ENCODE peak calls at places on chromosomes 2 and 18, in four cellular contexts. V is PC-9, R is H9, B is Panc1. X is an unnamed sample.

GRCh38 chr2:222615320-222615719 is 40.6 kb downstream of the FARSB start:
- DNase-seq in V (no peak), R (no peak), B (no peak), X (no peak)

GRCh38 chr2:168632733-168633132 is 169.7 kb upstream of the NOSTRIN start:
- DNase-seq in V (no peak), R (no peak), B (no peak), X (no peak)

GRCh38 chr18:48739266-48740067 is 200.6 kb downstream of the CTIF start:
- DNase-seq in V (no peak), R (no peak), B (no peak), X (no peak)

GRCh38 chr18:63005306-63005705 is 290.0 kb downstream of the PHLPP1 start:
- DNase-seq in V (no peak), R (no peak), B (no peak), X (no peak)

GRCh38 chr2:239184179-239184578 is 216.6 kb downstream of the HDAC4 start:
- DNase-seq in V (no peak), R (peak), B (no peak), X (no peak)

GRCh38 chr2:125745514-125745913 is 910.4 kb upstream of the GYPC start:
- DNase-seq in V (peak), R (peak), B (peak), X (peak)

GRCh38 chr2:17747684-17748452 is 5.7 kb downstream of the SMC6 start:
- DNase-seq in V (no peak), R (peak), B (no peak), X (no peak)

GRCh38 chr2:113799375-113799774 is 42.9 kb upstream of the SLC35F5 start:
- DNase-seq in V (no peak), R (no peak), B (no peak), X (no peak)

GRCh38 chr2:149166958-149167810 is 128.7 kb downstream of the LYPD6B start:
- DNase-seq in V (no peak), R (no peak), B (no peak), X (no peak)

GRCh38 chr2:207133493-207133861 is 32.3 kb downstream of the KLF7 start:
- DNase-seq in V (no peak), R (no peak), B (no peak), X (no peak)

GRCh38 chr2:64326578-64327050 is 127.3 kb upstream of the LGALSL start:
- DNase-seq in V (no peak), R (no peak), B (no peak), X (no peak)

GRCh38 chr2:64327129-64327509 is 126.8 kb upstream of the LGALSL start:
- DNase-seq in V (no peak), R (no peak), B (no peak), X (no peak)

GRCh38 chr2:64324746-64325410 is 129.1 kb upstream of the LGALSL start:
- DNase-seq in V (no peak), R (no peak), B (no peak), X (no peak)

GRCh38 chr2:64325477-64325851 is 128.5 kb upstream of the LGALSL start:
- DNase-seq in V (no peak), R (no peak), B (no peak), X (no peak)

DNA sequence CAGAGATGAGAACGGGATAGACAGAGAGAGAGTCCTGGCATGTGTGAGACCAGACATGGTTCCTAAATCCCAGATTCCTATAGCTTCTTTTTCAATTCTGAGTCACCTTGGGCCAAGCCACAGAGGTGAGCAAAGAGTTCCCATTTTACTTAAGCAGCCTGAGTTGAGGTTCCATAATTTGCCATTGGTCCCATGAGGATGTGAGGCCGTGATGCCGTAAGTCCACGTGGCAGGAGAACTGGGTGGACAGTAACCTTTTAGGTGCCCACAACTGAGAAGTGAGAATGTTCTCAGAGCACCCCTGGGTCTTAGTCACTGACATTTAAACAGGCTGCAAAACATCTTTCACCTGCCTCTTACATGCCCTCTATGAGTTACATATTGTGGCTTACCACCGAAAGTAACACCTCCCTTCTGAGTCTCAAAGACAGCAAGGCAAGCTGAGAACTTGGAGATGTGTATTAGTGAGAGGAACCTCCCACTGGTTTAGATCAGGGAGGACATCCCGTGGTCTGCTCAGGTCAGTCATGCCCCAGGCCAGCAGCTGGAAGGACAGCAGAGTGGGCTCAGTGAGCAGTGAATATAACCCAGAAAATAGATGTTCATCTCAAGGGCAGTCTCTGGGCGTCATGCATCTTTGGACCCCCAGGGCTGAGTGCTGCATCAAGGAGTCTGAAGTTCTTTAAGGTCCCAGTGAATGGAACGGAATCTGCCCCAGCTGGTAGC is 127.9 kb upstream of the LGALSL start:
- DNase-seq in V (no peak), R (no peak), B (no peak), X (no peak)
- TF ChIP-seq CTCF in V (no peak), R (no peak), B (no peak), X (no peak)

GRCh38 chr2:238151628-238152235 is 7.0 kb upstream of the ERFE start:
- DNase-seq in V (no peak), R (peak), B (no peak), X (no peak)

GRCh38 chr2:238155051-238155760 is 3.6 kb upstream of the ERFE start:
- DNase-seq in V (no peak), R (no peak), B (no peak), X (peak)

GRCh38 chr2:238154570-238154969 is 4.2 kb upstream of the ERFE start:
- DNase-seq in V (no peak), R (no peak), B (no peak), X (no peak)

GRCh38 chr2:238151205-238151604 is 7.6 kb upstream of the ERFE start:
- DNase-seq in V (no peak), R (no peak), B (no peak), X (no peak)

DNA sequence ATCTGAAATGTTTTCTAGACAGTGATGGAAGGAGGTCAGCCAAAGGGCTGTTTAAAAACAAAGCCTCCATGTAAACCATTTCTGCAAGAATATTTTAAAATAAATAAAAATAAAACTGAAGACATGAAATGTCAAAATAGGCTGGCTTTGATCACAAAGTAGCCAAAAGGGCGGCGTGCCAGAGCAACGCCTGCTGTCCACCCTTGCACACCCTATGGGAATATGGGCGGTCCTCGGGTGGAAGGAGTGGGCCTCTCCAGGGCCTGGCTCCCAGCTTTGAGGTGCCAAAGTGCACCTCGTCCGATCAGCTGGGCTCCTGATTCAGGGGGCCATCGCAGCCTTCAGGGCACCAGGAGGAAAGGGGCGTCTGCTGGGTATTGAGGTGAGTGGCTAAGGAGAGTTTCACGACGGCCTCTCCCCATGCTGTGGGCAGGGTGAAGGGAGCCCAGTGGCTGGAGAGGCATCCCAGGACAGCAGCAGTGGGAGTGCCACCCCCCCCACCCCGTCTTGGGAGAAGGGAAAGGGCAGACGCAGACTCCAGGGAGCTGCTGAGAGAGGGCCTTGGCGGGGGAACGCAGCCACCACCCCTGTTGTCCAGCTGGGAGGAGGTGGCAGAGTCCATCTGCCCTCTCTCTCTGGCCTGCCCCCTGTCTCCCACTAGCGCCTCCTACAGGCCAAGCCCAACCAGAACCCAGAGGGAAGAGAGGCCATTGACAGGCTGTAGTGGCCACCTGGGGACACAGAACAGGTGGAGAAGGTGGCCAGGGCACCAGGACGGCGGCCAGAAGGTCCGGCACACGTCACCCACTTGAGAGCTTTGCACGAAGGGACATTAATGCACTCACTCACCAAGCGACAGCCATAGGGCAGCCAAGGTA is 5.7 kb upstream of the ERFE start:
- DNase-seq in V (no peak), R (no peak), B (no peak), X (no peak)
- TF ChIP-seq CTCF in V (peak), R (peak), B (no peak), X (no peak)

GRCh38 chr2:228321019-228321418 is 139.5 kb upstream of the SPHKAP start:
- DNase-seq in V (no peak), R (no peak), B (no peak), X (no peak)

DNA sequence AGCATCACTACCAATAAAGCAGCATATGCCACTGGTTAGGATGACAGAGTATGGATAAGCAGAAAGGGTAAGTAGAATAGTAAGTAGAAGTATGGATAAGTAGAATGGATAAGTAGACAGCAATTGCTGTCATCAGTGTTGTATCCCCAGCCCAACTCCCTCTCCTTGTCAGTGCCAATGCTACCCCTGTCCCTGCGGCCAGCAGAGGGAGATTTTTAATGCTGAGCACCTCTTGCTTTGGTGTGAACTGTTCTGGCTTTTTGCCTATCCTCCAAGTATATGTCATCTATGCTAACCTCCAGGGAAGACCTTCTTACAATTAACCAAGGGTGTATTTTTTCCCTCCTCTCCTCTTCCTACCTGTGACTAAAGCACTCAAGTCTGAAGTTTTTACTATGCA is 136.7 kb upstream of the SPHKAP start:
- DNase-seq in V (peak), R (peak), B (no peak), X (peak)
- TF ChIP-seq CTCF in V (peak), R (peak), B (peak), X (peak)

GRCh38 chr2:181063696-181064095 is 83.3 kb downstream of the UBE2E3 start:
- DNase-seq in V (no peak), R (no peak), B (no peak), X (no peak)
- TF ChIP-seq CTCF in V (no peak), R (no peak), B (no peak), X (no peak)

GRCh38 chr2:45777996-45778719 is 126.7 kb downstream of the PRKCE start:
- DNase-seq in V (no peak), R (no peak), B (no peak), X (no peak)
- TF ChIP-seq CTCF in V (no peak), R (no peak), B (no peak), X (no peak)

GRCh38 chr2:226847090-226847489 is 11.2 kb downstream of the RHBDD1 start:
- DNase-seq in V (no peak), R (no peak), B (no peak), X (no peak)
- TF ChIP-seq CTCF in V (no peak), R (no peak), B (no peak), X (no peak)

GRCh38 chr18:76620326-76620813 is 125.3 kb upstream of the ZNF516 start:
- DNase-seq in V (peak), R (peak), B (peak), X (peak)
- TF ChIP-seq CTCF in V (no peak), R (peak), B (no peak), X (peak)

GRCh38 chr2:120740765-120741513 is 5.3 kb downstream of the GLI2 start:
- DNase-seq in V (no peak), R (peak), B (no peak), X (peak)
- TF ChIP-seq CTCF in V (no peak), R (peak), B (no peak), X (no peak)

GRCh38 chr18:51339866-51340265 is 142.4 kb upstream of the MEX3C start:
- DNase-seq in V (no peak), R (no peak), B (no peak), X (no peak)

GRCh38 chr18:51345848-51346391 is 148.4 kb upstream of the MEX3C start:
- DNase-seq in V (no peak), R (no peak), B (no peak), X (no peak)

GRCh38 chr18:51340332-51340731 is 142.9 kb upstream of the MEX3C start:
- DNase-seq in V (no peak), R (no peak), B (no peak), X (no peak)

GRCh38 chr18:51346404-51346803 is 148.9 kb upstream of the MEX3C start:
- DNase-seq in V (no peak), R (no peak), B (no peak), X (no peak)

GRCh38 chr18:51342815-51343214 is 145.3 kb upstream of the MEX3C start:
- DNase-seq in V (peak), R (no peak), B (no peak), X (no peak)
- TF ChIP-seq CTCF in V (no peak), R (no peak), B (no peak), X (no peak)

DNA sequence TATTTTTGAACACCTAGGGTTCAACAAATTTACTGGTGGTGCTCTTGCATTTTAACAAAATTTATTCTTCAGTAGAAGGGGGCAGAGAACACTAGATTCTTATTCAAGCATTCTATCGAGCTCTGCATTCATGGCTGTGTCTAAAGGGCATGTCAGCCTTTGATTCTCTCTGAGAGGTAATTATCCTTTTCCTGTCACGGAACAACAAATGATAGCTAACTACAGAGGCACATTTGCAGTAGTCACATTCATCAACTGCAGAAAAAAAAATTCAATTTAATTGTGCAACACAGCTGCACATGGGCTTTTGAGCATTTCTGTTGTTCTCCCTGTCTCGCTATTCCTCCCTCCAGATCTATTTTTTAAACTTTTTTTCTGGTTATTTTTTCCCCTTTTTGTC is 13.0 kb upstream of the DLX1 start:
- DNase-seq in V (no peak), R (no peak), B (no peak), X (no peak)
- TF ChIP-seq CTCF in V (no peak), R (no peak), B (no peak), X (no peak)